ENCODE peak calls at places on chromosomes 11 and 22, in eight cellular contexts. G, D, N, X, I, F, J and O are unnamed samples.

GRCh38 chr22:17778412-17778976 is 4.2 kb upstream of the BID start:
- DNase-seq in D (no peak), I (peak; percentile 19), G (no peak), X (no peak), J (no peak), N (no peak), F (no peak), O (no peak)

GRCh38 chr11:35689081-35689996 is 26.8 kb downstream of the TRIM44 start:
- DNase-seq in X (no peak), I (no peak), N (peak; percentile 12), F (no peak), G (no peak), J (no peak), D (no peak), O (no peak)

GRCh38 chr11:112013501-112014164 is 11.6 kb upstream of the DLAT start:
- DNase-seq in I (no peak), J (no peak), N (no peak), D (no peak), X (no peak), G (no peak), F (no peak), O (no peak)

GRCh38 chr22:17472886-17473285 is 90.4 kb upstream of the SLC25A18 start:
- DNase-seq in N (no peak), D (no peak), J (no peak), X (no peak), F (no peak), G (no peak), I (no peak), O (no peak)

GRCh38 chr22:32803020-32803758 is 1.7 kb downstream of the TIMP3 start:
- DNase-seq in F (no peak), N (peak; percentile 33), G (no peak), I (no peak), X (no peak), D (no peak), J (no peak), O (no peak)

GRCh38 chr11:17476317-17477083 is at the start of gene ABCC8:
- DNase-seq in J (no peak), X (peak; percentile 33), I (no peak), N (no peak), D (peak; percentile 30), G (no peak), F (no peak), O (no peak)

GRCh38 chr11:10497371-10498021 is 42.4 kb downstream of the AMPD3 start:
- DNase-seq in X (no peak), N (no peak), G (no peak), F (no peak), I (no peak), D (no peak), J (no peak), O (no peak)

GRCh38 chr11:8937159-8937558 is 4.4 kb upstream of the C11orf16 start:
- DNase-seq in X (peak; percentile 24), G (no peak), N (no peak), I (no peak), F (no peak), D (no peak), J (no peak), O (no peak)

GRCh38 chr11:2166091-2166851 is 5.3 kb upstream of the INS start:
- DNase-seq in D (peak; percentile 67), G (no peak), X (peak; percentile 78), I (no peak), F (peak; percentile 29), J (peak; percentile 33), N (peak; percentile 41), O (no peak)

GRCh38 chr11:2532704-2533641 is 88.2 kb downstream of the KCNQ1 start:
- DNase-seq in G (peak; percentile 28), X (peak; percentile 89), J (peak; percentile 92), N (peak; percentile 87), F (peak; percentile 91), D (peak; percentile 99), I (peak; percentile 89), O (peak; percentile 66)

GRCh38 chr22:40116496-40117200 is 61.1 kb upstream of the TNRC6B start:
- DNase-seq in X (no peak), I (no peak), D (no peak), F (no peak), J (peak; percentile 60), N (no peak), G (no peak), O (no peak)

GRCh38 chr11:129973809-129974208 is 28.8 kb downstream of the PRDM10 start:
- DNase-seq in F (no peak), N (no peak), I (no peak), D (no peak), G (no peak), J (no peak), X (no peak), O (no peak)

GRCh38 chr11:1342946-1343345 is 33.5 kb upstream of the TOLLIP start:
- DNase-seq in X (no peak), F (no peak), I (no peak), N (no peak), G (no peak), D (no peak), J (no peak), O (no peak)

GRCh38 chr11:19311306-19312030 is 70.7 kb upstream of the E2F8 start:
- DNase-seq in X (peak; percentile 62), J (peak; percentile 28), I (no peak), N (peak; percentile 63), D (peak; percentile 89), F (peak; percentile 32), G (no peak), O (peak; percentile 12)

GRCh38 chr11:66048525-66049313 is at the start of gene GAL3ST3:
- DNase-seq in X (no peak), I (no peak), G (no peak), D (no peak), N (no peak), J (no peak), F (no peak), O (no peak)

GRCh38 chr11:2094354-2095197 is 44.6 kb downstream of the IGF2 start:
- DNase-seq in D (no peak), I (no peak), F (no peak), G (no peak), X (no peak), N (no peak), J (no peak), O (no peak)

GRCh38 chr11:57475191-57475590 is 14.9 kb downstream of the RTN4RL2 start:
- DNase-seq in X (no peak), D (no peak), N (no peak), F (no peak), I (no peak), G (no peak), J (no peak), O (no peak)

GRCh38 chr22:27424319-27424718 is 377.2 kb downstream of the MN1 start:
- DNase-seq in F (no peak), I (no peak), X (no peak), J (no peak), G (no peak), N (no peak), D (no peak), O (no peak)
- TF ChIP-seq CTCF in F (no peak), I (no peak), X (no peak), J (no peak), G (no peak), N (no peak), D (no peak), O (no peak)

GRCh38 chr22:36298601-36299000 is 45.7 kb downstream of the APOL1 start:
- DNase-seq in G (no peak), F (no peak), N (no peak), D (no peak), I (no peak), J (no peak), X (no peak), O (no peak)
- TF ChIP-seq CTCF in G (no peak), F (no peak), N (no peak), D (no peak), I (no peak), J (no peak), X (no peak), O (no peak)

DNA sequence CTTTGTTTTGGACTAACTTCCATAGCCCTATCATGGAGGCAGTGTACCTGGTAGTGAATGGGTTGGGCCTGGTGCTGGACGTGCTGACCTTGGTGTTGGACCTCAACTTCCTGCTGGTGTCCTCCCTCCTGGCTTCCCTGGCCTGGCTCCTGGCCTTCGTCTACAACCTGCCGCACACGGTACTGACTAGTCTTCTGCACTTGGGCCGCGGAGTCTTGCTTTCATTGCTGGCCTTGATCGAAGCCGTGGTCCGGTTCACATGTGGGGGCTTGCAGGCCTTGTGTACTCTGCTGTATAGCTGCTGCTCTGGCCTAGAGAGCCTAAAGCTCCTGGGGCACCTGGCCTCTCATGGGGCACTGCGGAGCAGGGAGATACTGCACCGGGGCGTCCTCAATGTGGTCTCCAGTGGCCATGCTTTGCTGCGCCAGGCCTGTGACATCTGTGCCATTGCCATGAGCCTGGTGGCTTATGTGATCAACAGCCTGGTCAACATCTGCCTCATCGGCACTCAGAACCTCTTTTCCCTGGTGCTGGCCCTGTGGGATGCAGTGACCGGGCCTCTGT is 846 bp downstream of the RNF26 start:
- DNase-seq in F (no peak), X (no peak), J (no peak), G (no peak), N (no peak), I (no peak), D (no peak), O (no peak)
- TF ChIP-seq CTCF in F (no peak), X (no peak), J (no peak), G (no peak), N (no peak), I (no peak), D (no peak), O (no peak)

GRCh38 chr11:50423208-50423607 is 390.5 kb downstream of the OR4C45 start:
- DNase-seq in N (no peak), G (no peak), F (no peak), X (no peak), I (no peak), J (no peak), D (no peak), O (no peak)
- TF ChIP-seq CTCF in N (no peak), G (no peak), F (no peak), X (no peak), I (no peak), J (no peak), D (no peak), O (no peak)